ENCODE peak calls at places on chromosomes 1 and 21, in six cellular contexts. E is heart left ventricle; P is OCI-LY7; C is HAP-1; G is colonic mucosa; Y is CD8-positive, alpha-beta memory T cell. K is an unnamed sample.
A peak's percentile ranks its signal among the peaks of the same experiment; 100 is the strongest.

GRCh38 chr21:44985441-44986401 is 45.9 kb downstream of the SLX9 start:
- DNase-seq in P (no peak), C (no peak), E (no peak), G (no peak), Y (no peak), K (no peak)

GRCh38 chr1:111406325-111406768 is 21.2 kb downstream of the OVGP1 start:
- DNase-seq in P (peak; percentile 97), Y (peak; percentile 47), C (no peak), E (peak; percentile 61), G (peak; percentile 19), K (no peak)

GRCh38 chr21:45289655-45290515 is 2.2 kb upstream of the POFUT2 start:
- DNase-seq in G (no peak), E (no peak), C (peak; percentile 7), P (no peak), Y (no peak), K (no peak)

GRCh38 chr1:204139088-204139487 is 12.8 kb downstream of the ETNK2 start:
- DNase-seq in P (no peak), C (no peak), Y (no peak), E (no peak), G (no peak), K (no peak)

GRCh38 chr1:234961468-234962339 is 166.9 kb downstream of the TOMM20 start:
- DNase-seq in G (peak; percentile 73), E (peak; percentile 49), C (no peak), P (peak; percentile 56), Y (no peak), K (no peak)

GRCh38 chr1:26677306-26678115 is 18.3 kb upstream of the ARID1A start:
- DNase-seq in C (peak; percentile 78), E (peak; percentile 70), Y (peak; percentile 40), G (peak; percentile 93), P (peak; percentile 82), K (peak; percentile 15)

GRCh38 chr1:17661546-17662157 is 93.5 kb upstream of the ACTL8 start:
- DNase-seq in C (peak; percentile 84), E (peak; percentile 41), Y (no peak), G (peak; percentile 53), P (peak; percentile 55), K (peak; percentile 37)

GRCh38 chr1:168179411-168180147 is 817 bp downstream of the TIPRL start:
- DNase-seq in E (no peak), P (peak; percentile 57), Y (no peak), C (peak; percentile 16), G (peak; percentile 28), K (no peak)

GRCh38 chr1:107004421-107004820 is 52.1 kb upstream of the PRMT6 start:
- DNase-seq in P (no peak), G (no peak), C (no peak), E (no peak), Y (no peak), K (no peak)

GRCh38 chr21:45982256-45982757 is 737 bp downstream of the COL6A1 start:
- DNase-seq in G (no peak), Y (no peak), E (peak; percentile 33), P (no peak), C (peak; percentile 38), K (no peak)

GRCh38 chr1:57683037-57683928 is 259.4 kb upstream of the DAB1 start:
- DNase-seq in G (no peak), P (no peak), Y (no peak), C (no peak), E (no peak), K (no peak)

GRCh38 chr1:147722114-147722513 is 38.3 kb downstream of the GJA5 start:
- DNase-seq in G (no peak), P (no peak), E (no peak), C (peak; percentile 15), Y (no peak), K (no peak)

GRCh38 chr1:218480137-218480536 is 135.0 kb downstream of the TGFB2 start:
- DNase-seq in P (no peak), Y (no peak), C (no peak), E (peak; percentile 56), G (no peak), K (no peak)

GRCh38 chr1:152182431-152182830 is 23.4 kb upstream of the RPTN start:
- DNase-seq in E (no peak), C (no peak), G (no peak), P (no peak), Y (no peak), K (no peak)

GRCh38 chr1:223288826-223289225 is 75.2 kb downstream of the SUSD4 start:
- DNase-seq in G (no peak), E (no peak), Y (no peak), C (no peak), P (no peak), K (no peak)

GRCh38 chr1:225794954-225795353 is 15.0 kb upstream of the EPHX1 start:
- DNase-seq in P (no peak), Y (no peak), E (no peak), G (no peak), C (no peak), K (no peak)
- H3K9me3 ChIP-seq in P (peaks cover 33% of the 10 kb centered on the region), Y (no peaks in the 10 kb centered on the region), E (no peaks in the 10 kb centered on the region), G (no peaks in the 10 kb centered on the region), C (no peaks in the 10 kb centered on the region), K (peaks cover 4% of the 10 kb centered on the region)

GRCh38 chr21:22201669-22202068 is 1203.5 kb downstream of the NCAM2 start:
- DNase-seq in C (no peak), E (no peak), P (no peak), Y (no peak), G (no peak), K (no peak)
- H3K9me3 ChIP-seq in C (no peaks in the 10 kb centered on the region), E (no peaks in the 10 kb centered on the region), P (peaks cover 8% of the 10 kb centered on the region), Y (no peaks in the 10 kb centered on the region), G (no peaks in the 10 kb centered on the region), K (no peaks in the 10 kb centered on the region)

GRCh38 chr21:18908641-18909040 is 505.1 kb upstream of the TMPRSS15 start:
- DNase-seq in P (no peak), C (no peak), G (no peak), Y (no peak), E (no peak), K (no peak)

GRCh38 chr21:18913914-18914313 is 510.3 kb upstream of the TMPRSS15 start:
- DNase-seq in C (peak; percentile 7), G (no peak), E (no peak), P (no peak), Y (no peak), K (no peak)

GRCh38 chr21:18917602-18918001 is 514.0 kb upstream of the TMPRSS15 start:
- DNase-seq in G (no peak), C (no peak), Y (no peak), P (no peak), E (no peak), K (no peak)

DNA sequence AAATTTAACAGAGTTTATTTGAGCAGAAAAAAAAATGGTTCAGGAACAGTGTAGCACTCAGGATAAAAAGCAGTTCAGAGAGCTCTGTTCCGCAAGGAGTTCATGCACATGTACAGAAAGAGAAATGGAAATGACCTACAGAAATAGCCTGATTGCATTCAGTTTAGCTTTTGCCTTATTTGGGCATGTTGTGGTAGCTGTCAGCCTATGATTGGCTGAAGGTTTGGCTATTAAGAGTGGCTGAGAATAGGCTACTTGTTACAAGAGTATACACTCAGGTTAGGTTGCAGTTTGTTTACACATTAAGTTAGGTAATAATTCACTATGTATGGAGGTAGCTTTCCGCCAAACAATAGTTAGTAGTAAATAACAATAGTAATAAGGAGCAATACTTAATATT is 511.0 kb upstream of the TMPRSS15 start:
- DNase-seq in E (no peak), C (no peak), G (no peak), Y (no peak), P (no peak), K (no peak)
- H3K9me3 ChIP-seq in E (peaks cover 2% of the 10 kb centered on the region), C (peaks cover 3% of the 10 kb centered on the region), G (no peaks in the 10 kb centered on the region), Y (no peaks in the 10 kb centered on the region), P (no peaks in the 10 kb centered on the region), K (no peaks in the 10 kb centered on the region)

GRCh38 chr1:4113897-4114296 is 213.8 kb upstream of the C1orf174 start:
- DNase-seq in G (no peak), P (no peak), Y (no peak), C (no peak), E (no peak), K (no peak)
- H3K9me3 ChIP-seq in G (no peaks in the 10 kb centered on the region), P (peaks cover 12% of the 10 kb centered on the region), Y (no peaks in the 10 kb centered on the region), C (no peaks in the 10 kb centered on the region), E (no peaks in the 10 kb centered on the region), K (no peaks in the 10 kb centered on the region)

GRCh38 chr1:183764981-183765380 is 39.9 kb upstream of the RGL1 start:
- DNase-seq in G (no peak), P (no peak), Y (no peak), C (no peak), E (no peak), K (no peak)

GRCh38 chr1:183773456-183773855 is 31.5 kb upstream of the RGL1 start:
- DNase-seq in Y (no peak), E (no peak), C (no peak), P (no peak), G (no peak), K (no peak)

GRCh38 chr1:183769956-183770815 is 34.7 kb upstream of the RGL1 start:
- DNase-seq in Y (no peak), G (no peak), E (no peak), P (peak; percentile 1), C (no peak), K (no peak)

GRCh38 chr1:183774938-183775337 is 30.0 kb upstream of the RGL1 start:
- DNase-seq in G (no peak), P (no peak), E (no peak), C (no peak), Y (no peak), K (no peak)

GRCh38 chr1:183770816-183771128 is 34.1 kb upstream of the RGL1 start:
- DNase-seq in Y (no peak), P (no peak), E (no peak), C (no peak), G (no peak), K (no peak)
- H3K9me3 ChIP-seq in Y (no peaks in the 10 kb centered on the region), P (no peaks in the 10 kb centered on the region), E (no peaks in the 10 kb centered on the region), C (peaks cover 3% of the 10 kb centered on the region), G (no peaks in the 10 kb centered on the region), K (no peaks in the 10 kb centered on the region)

GRCh38 chr1:247268390-247269045 is 12.6 kb downstream of the VN1R5 start:
- DNase-seq in Y (no peak), E (no peak), G (no peak), C (no peak), P (no peak), K (no peak)
- H3K9me3 ChIP-seq in Y (no peaks in the 10 kb centered on the region), E (no peaks in the 10 kb centered on the region), G (no peaks in the 10 kb centered on the region), C (peaks cover 3% of the 10 kb centered on the region), P (no peaks in the 10 kb centered on the region), K (no peaks in the 10 kb centered on the region)

GRCh38 chr1:116533425-116533820 is 37.4 kb downstream of the CD58 start:
- DNase-seq in Y (no peak), C (no peak), P (no peak), G (no peak), E (no peak), K (no peak)
- H3K9me3 ChIP-seq in Y (no peaks in the 10 kb centered on the region), C (no peaks in the 10 kb centered on the region), P (no peaks in the 10 kb centered on the region), G (no peaks in the 10 kb centered on the region), E (no peaks in the 10 kb centered on the region), K (no peaks in the 10 kb centered on the region)